ENCODE peak calls at places on chromosome 3, in five cellular contexts. C, I, Q, R and J are unnamed samples.

GRCh38 chr3:48474619-48475018 is 28.1 kb downstream of the ATRIP start:
- DNase-seq in C (no peak), I (no peak), Q (no peak), R (no peak), J (no peak)

GRCh38 chr3:12175844-12176453 is 17.2 kb upstream of the TIMP4 start:
- DNase-seq in C (peak), I (peak), Q (no peak), R (peak), J (no peak)

GRCh38 chr3:38151667-38152265 is 13.3 kb downstream of the MYD88 start:
- DNase-seq in C (no peak), I (no peak), Q (no peak), R (no peak), J (no peak)

GRCh38 chr3:182629521-182629920 is 163.8 kb upstream of the ATP11B start:
- DNase-seq in C (no peak), I (no peak), Q (no peak), R (no peak), J (no peak)

GRCh38 chr3:123609063-123609462 is 24.2 kb upstream of the HACD2 start:
- DNase-seq in C (no peak), I (no peak), Q (no peak), R (no peak), J (no peak)

GRCh38 chr3:165669967-165670366 is 167.3 kb downstream of the BCHE start:
- DNase-seq in C (no peak), I (no peak), Q (no peak), R (no peak), J (no peak)

GRCh38 chr3:195704433-195704999 is 16.3 kb upstream of the MUC20 start:
- DNase-seq in C (no peak), I (no peak), Q (no peak), R (no peak), J (no peak)

GRCh38 chr3:115154611-115155010 is 7.5 kb upstream of the ZBTB20 start:
- DNase-seq in C (no peak), I (no peak), Q (no peak), R (no peak), J (no peak)

GRCh38 chr3:36796896-36797295 is 32.5 kb upstream of the DCLK3 start:
- DNase-seq in C (no peak), I (no peak), Q (no peak), R (no peak), J (no peak)

GRCh38 chr3:110138966-110139555 is 801.7 kb upstream of the DPPA4 start:
- DNase-seq in C (no peak), I (no peak), Q (no peak), R (no peak), J (no peak)

GRCh38 chr3:197364410-197365071 is 66.1 kb upstream of the DLG1 start:
- DNase-seq in C (no peak), I (no peak), Q (no peak), R (no peak), J (no peak)

GRCh38 chr3:4746241-4746958 is 232.8 kb upstream of the BHLHE40 start:
- DNase-seq in C (no peak), I (no peak), Q (no peak), R (no peak), J (no peak)

GRCh38 chr3:181610083-181610972 is 101.4 kb upstream of the SOX2 start:
- DNase-seq in C (no peak), I (no peak), Q (no peak), R (no peak), J (no peak)

GRCh38 chr3:146189519-146190173 is 28.7 kb upstream of the PLOD2 start:
- DNase-seq in C (no peak), I (no peak), Q (no peak), R (no peak), J (no peak)

GRCh38 chr3:27720899-27721716 is 1.0 kb downstream of the EOMES start:
- DNase-seq in C (no peak), I (no peak), Q (no peak), R (no peak), J (peak)

GRCh38 chr3:187616307-187616939 is 53.8 kb downstream of the SST start:
- DNase-seq in C (no peak), I (no peak), Q (no peak), R (no peak), J (peak)

GRCh38 chr3:124845406-124845805 is 41.8 kb downstream of the ITGB5 start:
- DNase-seq in C (no peak), I (no peak), Q (no peak), R (no peak), J (no peak)

GRCh38 chr3:15647629-15648167 is 46.2 kb downstream of the BTD start:
- DNase-seq in C (no peak), I (no peak), Q (no peak), R (no peak), J (peak)

GRCh38 chr3:50340404-50341329 is at the start of gene RASSF1:
- DNase-seq in C (peak), I (no peak), Q (no peak), R (no peak), J (peak)

GRCh38 chr3:118029049-118029448 is 1005.6 kb downstream of the IGSF11 start:
- DNase-seq in C (no peak), I (no peak), Q (no peak), R (no peak), J (no peak)

GRCh38 chr3:6799264-6799915 is 61.5 kb upstream of the GRM7 start:
- DNase-seq in C (no peak), I (peak), Q (no peak), R (peak), J (no peak)

GRCh38 chr3:106428565-106428994 is 559.8 kb upstream of the CBLB start:
- DNase-seq in C (no peak), I (no peak), Q (no peak), R (no peak), J (no peak)

GRCh38 chr3:87276484-87276883 is at the start of gene POU1F1:
- DNase-seq in C (no peak), I (no peak), Q (no peak), R (no peak), J (no peak)

GRCh38 chr3:23900744-23901143 is 16.0 kb downstream of the NKIRAS1 start:
- DNase-seq in C (no peak), I (no peak), Q (no peak), R (no peak), J (no peak)

GRCh38 chr3:156516284-156516683 is 38.6 kb downstream of the SSR3 start:
- DNase-seq in C (no peak), I (no peak), Q (no peak), R (no peak), J (no peak)

GRCh38 chr3:31620656-31621055 is 87.9 kb downstream of the STT3B start:
- DNase-seq in C (no peak), I (no peak), Q (no peak), R (no peak), J (no peak)

GRCh38 chr3:180762866-180763265 is 83.6 kb upstream of the CCDC39 start:
- DNase-seq in C (no peak), I (no peak), Q (no peak), R (no peak), J (no peak)

GRCh38 chr3:8622873-8623725 is 21.5 kb downstream of the SSUH2 start:
- DNase-seq in C (peak), I (peak), Q (peak), R (peak), J (peak)

GRCh38 chr3:14274999-14275961 is 96.7 kb downstream of the LSM3 start:
- DNase-seq in C (no peak), I (no peak), Q (no peak), R (no peak), J (no peak)
- TF ChIP-seq CTCF in C (peak), I (no peak), Q (no peak), R (peak), J (no peak)

DNA sequence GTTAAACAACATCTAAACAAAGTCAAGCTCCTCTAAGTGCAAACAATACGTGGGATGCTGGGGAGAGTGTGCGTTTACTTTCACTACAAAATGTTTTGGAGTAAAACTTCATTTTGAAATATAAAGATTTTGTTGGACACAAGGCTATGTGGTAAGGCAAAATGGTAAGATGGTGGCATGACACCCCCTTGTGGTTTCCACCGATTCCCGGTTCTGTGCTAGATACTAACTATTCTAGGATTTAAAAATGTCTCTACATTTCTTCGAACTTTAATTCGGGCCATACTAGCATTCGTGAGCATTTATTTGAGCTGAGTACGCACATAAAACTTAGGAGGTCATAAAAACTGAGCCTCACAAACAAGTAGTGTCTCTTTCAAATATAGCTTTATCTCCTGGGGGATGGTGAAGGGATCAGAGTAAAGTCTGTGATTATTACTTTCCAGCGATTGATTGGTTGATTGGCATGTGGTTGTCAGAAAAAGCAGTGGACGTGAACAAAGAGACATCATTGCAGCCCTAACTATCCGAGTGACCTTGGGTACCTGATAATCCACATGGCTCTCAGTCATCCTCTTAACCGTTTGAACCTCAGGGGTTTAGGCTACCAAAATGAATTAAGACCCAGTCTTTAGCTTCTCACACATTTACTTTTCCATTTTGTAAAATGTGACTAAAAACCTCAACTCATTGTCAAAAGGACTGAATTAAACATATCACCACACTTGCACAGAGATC is 1.1 kb upstream of the ZNF639 start:
- DNase-seq in C (no peak), I (peak), Q (no peak), R (no peak), J (no peak)
- TF ChIP-seq CTCF in C (peak), I (peak), Q (peak), R (peak), J (no peak)

GRCh38 chr3:148162132-148162531 is 535.6 kb upstream of the AGTR1 start:
- DNase-seq in C (no peak), I (no peak), Q (no peak), R (no peak), J (no peak)
- TF ChIP-seq CTCF in C (no peak), I (peak), Q (no peak), R (no peak), J (no peak)

GRCh38 chr3:159929181-159929893 is 59.3 kb upstream of the IL12A start:
- DNase-seq in C (no peak), I (no peak), Q (no peak), R (no peak), J (no peak)
- TF ChIP-seq CTCF in C (no peak), I (no peak), Q (no peak), R (peak), J (no peak)

GRCh38 chr3:163482695-163483094 is 1595.6 kb downstream of the SI start:
- DNase-seq in C (no peak), I (no peak), Q (no peak), R (no peak), J (no peak)
- TF ChIP-seq CTCF in C (no peak), I (no peak), Q (no peak), R (no peak), J (no peak)

DNA sequence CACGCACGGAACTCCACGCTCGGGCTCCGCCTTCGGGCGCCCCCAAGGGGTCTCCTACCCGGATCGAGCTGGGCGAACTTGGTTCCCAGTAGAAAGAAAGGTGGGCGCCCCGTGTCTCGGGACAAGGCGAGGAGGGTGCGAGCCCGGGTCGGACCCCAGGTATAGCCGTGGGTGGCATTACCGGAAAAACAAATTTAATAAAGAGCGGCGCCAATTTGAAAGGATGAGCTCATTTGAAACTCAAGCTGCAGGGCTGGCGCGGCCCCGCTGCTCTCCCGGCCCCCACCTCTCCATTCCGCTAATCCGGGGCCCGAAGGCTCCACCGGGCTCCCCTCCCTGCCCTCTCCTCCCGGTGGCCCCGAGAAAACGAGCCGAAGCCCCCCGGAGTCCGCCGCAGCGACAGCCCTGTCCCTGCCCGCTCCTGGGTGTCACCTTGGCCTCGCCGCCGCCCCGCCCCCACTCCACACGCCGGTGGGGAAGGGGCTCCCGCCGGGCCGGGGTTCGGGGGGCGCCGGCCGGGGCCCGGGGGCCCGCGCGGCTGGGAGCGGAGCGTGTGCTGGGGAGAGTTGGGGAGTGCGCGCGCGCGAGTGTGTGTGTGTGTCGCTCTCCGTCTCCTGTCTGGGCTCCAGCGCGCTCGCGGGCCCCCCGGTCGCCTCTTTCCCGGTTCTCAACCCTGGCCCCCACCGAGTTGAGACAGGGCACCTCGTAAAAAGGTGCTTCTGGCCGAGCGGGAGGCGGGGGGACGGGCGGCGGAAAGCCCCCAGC is 1.4 kb downstream of the IGF2BP2 start:
- DNase-seq in C (no peak), I (no peak), Q (no peak), R (peak), J (peak)
- TF ChIP-seq CTCF in C (no peak), I (no peak), Q (no peak), R (peak), J (no peak)

GRCh38 chr3:59326246-59327024 is 276.6 kb upstream of the CFAP20DC start:
- DNase-seq in C (no peak), I (no peak), Q (no peak), R (no peak), J (no peak)
- TF ChIP-seq CTCF in C (no peak), I (no peak), Q (no peak), R (peak), J (no peak)

GRCh38 chr3:139909836-139910235 is 25.1 kb upstream of the CLSTN2 start:
- DNase-seq in C (no peak), I (no peak), Q (no peak), R (no peak), J (no peak)

GRCh38 chr3:139906441-139906840 is 28.5 kb upstream of the CLSTN2 start:
- DNase-seq in C (no peak), I (no peak), Q (no peak), R (no peak), J (no peak)
- TF ChIP-seq CTCF in C (no peak), I (no peak), Q (no peak), R (no peak), J (no peak)

GRCh38 chr3:76582098-76582497 is 457.8 kb upstream of the ROBO2 start:
- DNase-seq in C (no peak), I (no peak), Q (no peak), R (no peak), J (no peak)

GRCh38 chr3:76570436-76571057 is 469.4 kb upstream of the ROBO2 start:
- DNase-seq in C (no peak), I (no peak), Q (no peak), R (no peak), J (no peak)

GRCh38 chr3:76576201-76576600 is 463.7 kb upstream of the ROBO2 start:
- DNase-seq in C (no peak), I (no peak), Q (no peak), R (no peak), J (no peak)
- TF ChIP-seq CTCF in C (no peak), I (no peak), Q (no peak), R (no peak), J (no peak)